ENCODE peak calls at places on chromosomes 6 and 20, in five cellular contexts. N, W, C, P and R are unnamed samples.
A peak's percentile ranks its signal among the peaks of the same experiment; 100 is the strongest.

GRCh38 chr6:107060704-107061103 is 32.7 kb downstream of the MTRES1 start:
- DNase-seq in C (no peak), N (no peak), W (no peak), P (no peak), R (no peak)

GRCh38 chr6:16505711-16506362 is 255.4 kb downstream of the ATXN1 start:
- DNase-seq in P (no peak), C (no peak), W (no peak), N (no peak), R (no peak)

GRCh38 chr6:80217799-80218198 is 111.3 kb downstream of the BCKDHB start:
- DNase-seq in C (no peak), P (no peak), W (no peak), N (no peak), R (no peak)

GRCh38 chr6:42041131-42042055 is 8.9 kb upstream of the TAF8 start:
- DNase-seq in C (no peak), P (no peak), N (no peak), W (no peak), R (no peak)

GRCh38 chr6:91569071-91569470 is 982.2 kb upstream of the MAP3K7 start:
- DNase-seq in N (no peak), C (no peak), P (no peak), W (no peak), R (no peak)

GRCh38 chr20:16395366-16395765 is 177.9 kb downstream of the KIF16B start:
- DNase-seq in W (no peak), C (no peak), P (no peak), N (no peak), R (no peak)

GRCh38 chr6:113137411-113137810 is 719.7 kb upstream of the MARCKS start:
- DNase-seq in P (peak; percentile 95), N (no peak), C (no peak), W (no peak), R (no peak)

GRCh38 chr6:89842228-89842627 is 12.5 kb downstream of the CASP8AP2 start:
- DNase-seq in C (no peak), W (no peak), P (no peak), N (no peak), R (no peak)

GRCh38 chr20:4449977-4450715 is 271.6 kb upstream of the PRND start:
- DNase-seq in C (no peak), W (no peak), N (no peak), P (peak; percentile 6), R (no peak)

GRCh38 chr6:3569817-3570216 is 113.0 kb upstream of the SLC22A23 start:
- DNase-seq in W (no peak), N (no peak), P (no peak), C (no peak), R (no peak)

GRCh38 chr6:130183271-130184222 is 39.2 kb downstream of the SAMD3 start:
- DNase-seq in C (peak; percentile 6), W (no peak), P (no peak), N (no peak), R (peak; percentile 47)

GRCh38 chr6:12336121-12336971 is 46.2 kb downstream of the EDN1 start:
- DNase-seq in P (no peak), W (no peak), C (no peak), N (no peak), R (no peak)

GRCh38 chr6:134553941-134554340 is 236.0 kb upstream of the SGK1 start:
- DNase-seq in P (no peak), W (no peak), C (no peak), N (no peak), R (no peak)

GRCh38 chr6:136676075-136676474 is 116.2 kb downstream of the MAP3K5 start:
- DNase-seq in C (no peak), N (no peak), W (no peak), P (no peak), R (no peak)

GRCh38 chr6:26307830-26308229 is 57.2 kb upstream of the BTN3A2 start:
- DNase-seq in N (no peak), P (no peak), C (no peak), W (no peak), R (no peak)